ENCODE peak calls at places on chromosomes 12 and 14, in five cellular contexts. J is activated gamma-delta T cell, W is mucosa of descending colon, I is NCI-H446, N is astrocyte. P is an unnamed sample.

GRCh38 chr14:95353664-95354063 is 34.0 kb upstream of the CLMN start:
- DNase-seq in J (no peak), W (no peak), I (no peak), N (no peak), P (no peak)

GRCh38 chr14:59846595-59846994 is 24.0 kb downstream of the RTN1 start:
- DNase-seq in J (no peak), W (no peak), I (no peak), N (no peak), P (no peak)

GRCh38 chr14:25103820-25104219 is 53.9 kb upstream of the STXBP6 start:
- DNase-seq in J (no peak), W (no peak), I (no peak), N (no peak), P (no peak)

GRCh38 chr12:120199595-120200306 is 1.2 kb downstream of the RPLP0 start:
- DNase-seq in J (no peak), W (peak), I (peak), N (peak), P (no peak)

GRCh38 chr12:132490481-132491348 is 764 bp downstream of the FBRSL1 start:
- DNase-seq in J (peak), W (no peak), I (no peak), N (peak), P (no peak)

GRCh38 chr12:102481705-102482104 is 1.3 kb upstream of the IGF1 start:
- DNase-seq in J (no peak), W (no peak), I (no peak), N (no peak), P (no peak)

GRCh38 chr14:69675246-69675583 is 63.8 kb downstream of the SUSD6 start:
- DNase-seq in J (no peak), W (no peak), I (no peak), N (no peak), P (no peak)

GRCh38 chr12:90090929-90091651 is 382.5 kb upstream of the ATP2B1 start:
- DNase-seq in J (no peak), W (peak), I (no peak), N (peak), P (peak)

GRCh38 chr14:78164226-78164853 is 5.8 kb upstream of the NRXN3 start:
- DNase-seq in J (no peak), W (no peak), I (peak), N (no peak), P (no peak)

GRCh38 chr12:50283230-50283923 is at the start of gene LIMA1:
- DNase-seq in J (peak), W (peak), I (peak), N (peak), P (peak)

GRCh38 chr12:95611676-95612309 is 60.5 kb upstream of the USP44 start:
- DNase-seq in J (no peak), W (no peak), I (no peak), N (peak), P (no peak)

GRCh38 chr12:115201928-115202327 is 518.0 kb upstream of the TBX3 start:
- DNase-seq in J (no peak), W (no peak), I (no peak), N (no peak), P (no peak)

P was measured in left colon.